ENCODE peak calls at places on chromosomes 11 and 22, in seven cellular contexts. R, K, C, U, F, Z and T are unnamed samples.

GRCh38 chr11:126601550-126602215 is 246.2 kb downstream of the ST3GAL4 start:
- DNase-seq in R (no peak), K (no peak), C (no peak), U (no peak), F (peak), Z (no peak), T (no peak)

GRCh38 chr11:57199330-57199729 is 17.6 kb downstream of the LRRC55 start:
- DNase-seq in R (no peak), K (no peak), C (no peak), U (no peak), F (no peak), Z (no peak), T (no peak)

GRCh38 chr11:72005347-72006260 is 6.9 kb downstream of the IL18BP start:
- DNase-seq in R (no peak), K (no peak), C (no peak), U (no peak), F (no peak), Z (no peak), T (no peak)

GRCh38 chr11:75142714-75143419 is 8.0 kb upstream of the SLCO2B1 start:
- DNase-seq in R (no peak), K (peak), C (no peak), U (no peak), F (peak), Z (no peak), T (peak)

GRCh38 chr22:29503811-29504372 is 23.9 kb downstream of the NEFH start:
- DNase-seq in R (no peak), K (no peak), C (no peak), U (no peak), F (no peak), Z (no peak), T (no peak)

GRCh38 chr11:108985611-108986279 is 320.9 kb downstream of the DDX10 start:
- DNase-seq in R (no peak), K (no peak), C (no peak), U (no peak), F (no peak), Z (no peak), T (no peak)

GRCh38 chr22:17217179-17217578 is 2.1 kb downstream of the ADA2 start:
- DNase-seq in R (no peak), K (peak), C (no peak), U (no peak), F (peak), Z (no peak), T (no peak)

GRCh38 chr11:26974068-26974790 is 19.7 kb upstream of the FIBIN start:
- DNase-seq in R (no peak), K (no peak), C (no peak), U (no peak), F (no peak), Z (no peak), T (no peak)

GRCh38 chr11:18307461-18308139 is 14.3 kb downstream of the HPS5 start:
- DNase-seq in R (no peak), K (no peak), C (no peak), U (no peak), F (no peak), Z (no peak), T (no peak)

GRCh38 chr11:85752890-85753581 is 57.9 kb downstream of the SYTL2 start:
- DNase-seq in R (no peak), K (no peak), C (no peak), U (no peak), F (no peak), Z (no peak), T (peak)

GRCh38 chr11:74297484-74297883 is 14.0 kb downstream of the P4HA3 start:
- DNase-seq in R (no peak), K (no peak), C (no peak), U (no peak), F (no peak), Z (no peak), T (no peak)

GRCh38 chr22:39208013-39208680 is 36.6 kb downstream of the PDGFB start:
- DNase-seq in R (no peak), K (no peak), C (no peak), U (peak), F (no peak), Z (no peak), T (no peak)

GRCh38 chr11:18834754-18835466 is 43.3 kb upstream of the PTPN5 start:
- DNase-seq in R (no peak), K (no peak), C (no peak), U (no peak), F (no peak), Z (no peak), T (no peak)